ENCODE peak calls at places on chromosomes 1 and 21, in six cellular contexts. H, B, X, S, F and O are unnamed samples.

GRCh38 chr1:118990513-118991131 is 2.5 kb upstream of the TBX15 start:
- DNase-seq in H (no peak), F (no peak), X (no peak), S (no peak), B (no peak), O (no peak)

GRCh38 chr1:230698130-230698529 is 15.8 kb downstream of the AGT start:
- DNase-seq in F (no peak), H (no peak), S (no peak), X (no peak), B (no peak), O (no peak)

GRCh38 chr1:27001570-27002360 is 8.3 kb downstream of the TRNP1 start:
- DNase-seq in S (peak; percentile 73), F (no peak), X (no peak), B (no peak), H (no peak), O (peak; percentile 79)

GRCh38 chr1:31904339-31905092 is 33.7 kb downstream of the PTP4A2 start:
- DNase-seq in X (no peak), H (peak; percentile 41), B (no peak), S (peak; percentile 72), F (no peak), O (peak; percentile 73)

GRCh38 chr1:16292739-16293138 is 55.8 kb upstream of the CPLANE2 start:
- DNase-seq in H (no peak), S (no peak), X (no peak), B (no peak), F (no peak), O (no peak)

GRCh38 chr1:200530551-200531261 is 89.8 kb downstream of the KIF14 start:
- DNase-seq in S (no peak), F (no peak), H (no peak), X (no peak), B (no peak), O (no peak)

GRCh38 chr1:78911956-78912880 is 94.3 kb downstream of the ADGRL4 start:
- DNase-seq in S (no peak), B (no peak), H (no peak), X (no peak), F (no peak), O (no peak)

GRCh38 chr1:212760126-212760823 is 31.3 kb downstream of the NSL1 start:
- DNase-seq in F (no peak), B (no peak), H (no peak), S (no peak), X (peak; percentile 10), O (no peak)

GRCh38 chr1:202618387-202619022 is 91.7 kb downstream of the SYT2 start:
- DNase-seq in F (no peak), B (no peak), S (no peak), H (peak; percentile 84), X (no peak), O (no peak)

GRCh38 chr1:178086294-178087255 is 7.3 kb upstream of the RASAL2 start:
- DNase-seq in H (peak; percentile 57), F (no peak), S (no peak), X (no peak), B (no peak), O (no peak)

GRCh38 chr1:27535386-27535785 is 45.4 kb upstream of the WASF2 start:
- DNase-seq in F (no peak), B (no peak), X (no peak), S (no peak), H (no peak), O (no peak)

GRCh38 chr21:37207441-37208009 is 59.6 kb downstream of the VPS26C start:
- DNase-seq in F (no peak), X (no peak), H (peak; percentile 40), B (no peak), S (no peak), O (no peak)

GRCh38 chr21:37208056-37208705 is 59.0 kb downstream of the VPS26C start:
- DNase-seq in F (peak; percentile 36), H (peak; percentile 14), X (no peak), S (peak; percentile 87), B (no peak), O (peak; percentile 72)

GRCh38 chr21:37210799-37211198 is 56.3 kb downstream of the VPS26C start:
- DNase-seq in H (no peak), S (no peak), B (no peak), F (no peak), X (no peak), O (no peak)

GRCh38 chr21:37210017-37210593 is 57.0 kb downstream of the VPS26C start:
- DNase-seq in S (no peak), H (no peak), B (no peak), F (no peak), X (no peak), O (no peak)

GRCh38 chr21:37208741-37209225 is 58.4 kb downstream of the VPS26C start:
- DNase-seq in H (no peak), X (no peak), S (no peak), F (no peak), B (no peak), O (no peak)
- H3K4me3 ChIP-seq in H (no peak overlapping the region), X (no peak overlapping the region), S (peak overlapping the region; percentile 37), F (no peak overlapping the region), B (no peak overlapping the region), O (no peak overlapping the region)

GRCh38 chr1:19400875-19401854 is 84.2 kb downstream of the CAPZB start:
- DNase-seq in B (no peak), S (no peak), F (no peak), X (no peak), H (peak; percentile 25), O (no peak)
- H3K27ac ChIP-seq in B (peak overlapping the region; percentile 38), S (peak overlapping the region; percentile 30), F (no peak overlapping the region), X (no peak overlapping the region), H (no peak overlapping the region), O (peak overlapping the region; percentile 43)

GRCh38 chr1:66339944-66340343 is 194.0 kb upstream of the SGIP1 start:
- DNase-seq in B (no peak), H (no peak), X (no peak), F (no peak), S (no peak), O (no peak)

GRCh38 chr1:66335125-66335524 is 198.8 kb upstream of the SGIP1 start:
- DNase-seq in H (no peak), S (no peak), X (no peak), B (no peak), F (no peak), O (no peak)

GRCh38 chr1:66336641-66336991 is 197.3 kb upstream of the SGIP1 start:
- DNase-seq in H (no peak), X (no peak), F (no peak), S (no peak), B (no peak), O (no peak)

GRCh38 chr1:66335859-66336640 is 197.9 kb upstream of the SGIP1 start:
- DNase-seq in B (no peak), H (no peak), X (no peak), S (peak; percentile 73), F (no peak), O (peak; percentile 85)

DNA sequence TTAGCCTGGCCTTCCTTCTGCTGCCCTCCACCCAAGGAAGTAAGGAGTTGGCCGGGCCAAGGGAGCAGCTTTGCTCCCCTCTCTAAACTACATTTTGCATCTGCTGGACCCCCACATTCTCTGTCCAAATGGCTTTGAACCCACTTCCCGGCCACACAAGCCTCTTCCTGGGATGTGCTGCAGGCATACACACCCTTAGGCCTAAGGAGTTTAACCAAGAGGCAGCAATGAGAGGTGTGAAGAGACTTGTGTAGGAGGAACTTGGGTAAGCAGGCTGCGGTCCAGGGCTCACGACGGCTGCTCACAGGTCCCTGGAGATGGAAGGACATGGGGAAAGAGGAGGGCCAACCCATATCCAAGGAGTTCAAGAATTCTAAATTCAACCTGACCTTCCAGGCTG is 196.7 kb upstream of the SGIP1 start:
- DNase-seq in X (no peak), S (peak; percentile 36), F (no peak), H (no peak), B (no peak), O (no peak)
- H3K4me3 ChIP-seq in X (no peak overlapping the region), S (no peak overlapping the region), F (no peak overlapping the region), H (no peak overlapping the region), B (no peak overlapping the region), O (no peak overlapping the region)

DNA sequence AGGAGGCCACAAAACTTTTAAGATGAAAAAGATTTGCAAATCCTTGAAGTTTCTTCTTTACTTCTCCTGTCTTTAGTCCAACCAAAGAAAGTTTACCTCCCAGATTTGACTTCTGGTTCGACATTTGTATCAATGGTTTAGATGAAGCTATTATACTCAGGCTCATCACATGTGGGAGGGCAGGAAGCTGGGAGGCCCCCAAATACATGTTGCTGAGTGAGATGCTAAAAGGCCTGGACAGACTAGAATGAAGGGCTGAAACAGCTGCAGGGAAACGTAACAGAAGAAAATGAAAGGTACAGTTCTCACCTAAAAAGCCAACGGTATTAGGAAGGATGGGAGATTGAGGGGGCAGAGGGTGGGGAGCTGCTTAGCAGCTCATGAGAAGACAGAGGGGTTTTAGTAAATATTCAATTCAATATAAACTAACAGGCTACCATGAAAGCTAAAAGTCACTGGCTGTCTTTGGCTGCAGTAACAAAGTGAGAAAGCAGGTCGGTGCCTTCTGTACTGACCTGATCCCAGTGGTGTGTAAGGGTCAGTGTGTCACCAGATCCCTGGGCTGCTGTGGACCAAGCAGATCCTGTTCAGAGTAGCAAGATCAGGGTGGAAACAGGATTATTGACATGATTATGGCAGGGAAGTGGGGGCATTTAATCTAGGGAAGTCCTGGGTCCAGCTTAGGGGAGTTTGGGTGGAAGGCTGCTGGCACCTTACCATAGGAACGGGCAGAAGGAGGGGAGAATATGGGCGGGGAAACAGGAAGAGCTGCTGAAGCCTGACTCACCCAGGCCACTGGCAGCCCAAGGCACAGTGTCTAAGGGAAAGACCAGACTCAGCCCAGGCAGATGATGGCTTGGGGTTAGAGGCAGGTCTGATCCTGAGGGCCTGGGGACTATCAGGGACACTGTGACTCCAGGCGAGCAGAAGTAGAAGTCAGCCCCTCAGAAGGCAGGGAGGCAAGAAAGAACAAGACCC is 60.4 kb downstream of the KCNN3 start:
- DNase-seq in X (peak; percentile 38), S (no peak), H (peak; percentile 51), F (no peak), B (no peak), O (peak; percentile 67)
- H3K27ac ChIP-seq in X (no peak overlapping the region), S (peak overlapping the region; percentile 80), H (no peak overlapping the region), F (no peak overlapping the region), B (no peak overlapping the region), O (peak overlapping the region; percentile 63)

DNA sequence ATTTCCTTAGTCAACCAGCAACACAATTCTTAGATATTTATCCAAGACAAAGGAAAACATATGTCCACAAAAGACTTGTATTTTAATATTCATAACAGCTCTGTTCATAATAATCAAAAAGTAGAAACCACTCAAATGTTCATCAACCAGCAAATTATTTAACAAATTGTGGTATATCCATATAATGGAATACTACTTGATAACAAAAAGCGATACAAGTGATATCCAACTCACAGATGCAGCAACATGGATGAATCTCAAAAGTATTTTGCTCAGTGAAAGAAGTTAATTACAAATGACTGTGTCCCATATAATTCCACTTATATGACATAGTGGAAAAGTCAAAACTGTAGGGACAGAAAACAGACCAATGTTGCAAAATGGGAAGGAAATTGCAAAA is 117.0 kb downstream of the EDEM3 start:
- DNase-seq in X (no peak), B (no peak), S (no peak), H (no peak), F (no peak), O (no peak)
- H3K4me3 ChIP-seq in X (no peak overlapping the region), B (no peak overlapping the region), S (no peak overlapping the region), H (no peak overlapping the region), F (no peak overlapping the region), O (no peak overlapping the region)

DNA sequence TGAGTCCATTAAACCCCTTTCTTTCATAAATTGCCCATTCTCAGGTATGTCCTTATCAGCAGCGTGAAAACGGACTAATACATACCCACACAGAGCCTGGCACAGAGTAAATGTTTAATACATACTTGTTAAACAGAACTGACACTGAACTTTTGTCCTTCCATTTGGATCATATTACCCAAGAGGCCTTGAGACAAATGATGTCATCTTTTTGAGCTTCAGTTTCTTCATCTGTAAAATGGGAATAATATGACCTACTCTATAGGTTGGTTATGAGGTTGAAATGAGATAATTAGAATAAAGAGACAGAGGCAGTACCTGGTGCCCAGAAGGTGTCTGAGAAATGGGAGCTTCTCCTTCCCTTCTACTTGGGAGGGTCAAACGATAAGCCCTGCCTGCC is 13.8 kb downstream of the CYB5RL start:
- DNase-seq in X (no peak), H (no peak), F (no peak), S (no peak), B (no peak), O (no peak)
- H3K27ac ChIP-seq in X (no peak overlapping the region), H (no peak overlapping the region), F (no peak overlapping the region), S (no peak overlapping the region), B (no peak overlapping the region), O (no peak overlapping the region)